ENCODE peak calls at places on chromosome X, in nine cellular contexts. X is cardiac fibroblast, K is IMR-90, M is AG09319, J is mucosa of descending colon, C is natural killer cell, H is transverse colon, R is breast epithelium, U is colonic mucosa. O is an unnamed sample.
A peak's percentile ranks its signal among the peaks of the same experiment; 100 is the strongest.

GRCh38 chrX:11197671-11198070 is 86.5 kb downstream of the HCCS start:
- DNase-seq in J (no peak), M (no peak), C (no peak), K (no peak), R (no peak), U (no peak), H (no peak), X (no peak), O (no peak)

GRCh38 chrX:19072372-19072771 is 49.9 kb downstream of the ADGRG2 start:
- DNase-seq in U (no peak), R (no peak), X (no peak), C (no peak), K (no peak), H (no peak), J (no peak), M (no peak), O (no peak)

GRCh38 chrX:30806187-30806728 is 82.8 kb downstream of the TAB3 start:
- DNase-seq in C (no peak), H (no peak), R (no peak), J (no peak), X (no peak), K (no peak), M (no peak), U (no peak), O (no peak)

GRCh38 chrX:15143050-15143824 is 126.6 kb downstream of the ASB9 start:
- DNase-seq in X (peak; percentile 48), M (no peak), R (peak; percentile 28), J (no peak), K (peak; percentile 45), C (no peak), H (peak; percentile 66), U (peak; percentile 71), O (peak; percentile 35)

GRCh38 chrX:138127314-138127713 is 561.4 kb downstream of the ZIC3 start:
- DNase-seq in X (no peak), U (no peak), J (no peak), C (no peak), K (no peak), H (no peak), R (no peak), M (no peak), O (no peak)

GRCh38 chrX:2261838-2262678 is 238.7 kb downstream of the DHRSX start:
- DNase-seq in X (no peak), J (no peak), R (no peak), U (no peak), M (no peak), K (peak; percentile 8), C (no peak), H (no peak), O (no peak)

GRCh38 chrX:21944136-21944615 is 3.7 kb downstream of the SMS start:
- DNase-seq in R (no peak), C (no peak), K (no peak), M (no peak), J (no peak), U (no peak), H (no peak), X (peak; percentile 43), O (no peak)

GRCh38 chrX:72371405-72371804 is 65.7 kb upstream of the CITED1 start:
- DNase-seq in K (no peak), H (no peak), J (no peak), M (no peak), U (no peak), R (no peak), X (no peak), C (no peak), O (no peak)

GRCh38 chrX:102950908-102951866 is 14.1 kb downstream of the RAB40AL start:
- DNase-seq in R (no peak), H (peak; percentile 44), X (peak; percentile 49), M (no peak), U (peak; percentile 63), J (no peak), K (peak; percentile 27), C (peak; percentile 27), O (peak; percentile 62)

GRCh38 chrX:96957718-96958117 is 74.0 kb downstream of the RPA4 start:
- DNase-seq in R (no peak), U (no peak), K (no peak), J (no peak), C (no peak), X (no peak), H (no peak), M (no peak), O (no peak)

GRCh38 chrX:50799531-50799961 is 14.4 kb downstream of the SHROOM4 start:
- DNase-seq in U (no peak), C (no peak), J (no peak), M (no peak), X (peak; percentile 52), K (peak; percentile 56), R (no peak), H (peak; percentile 20), O (no peak)

GRCh38 chrX:112941209-112941788 is 100.7 kb upstream of the AMOT start:
- DNase-seq in U (no peak), J (no peak), H (peak; percentile 8), C (no peak), R (no peak), X (no peak), M (no peak), K (peak; percentile 1), O (no peak)

GRCh38 chrX:129622757-129623301 is 31.9 kb downstream of the APLN start:
- DNase-seq in K (peak; percentile 57), H (no peak), M (no peak), R (peak; percentile 90), U (no peak), X (peak; percentile 92), C (no peak), J (no peak), O (no peak)

GRCh38 chrX:30141966-30142365 is 73.4 kb upstream of the MAGEB2 start:
- DNase-seq in J (no peak), M (peak; percentile 1), C (no peak), X (peak; percentile 54), K (peak; percentile 59), H (no peak), U (no peak), R (no peak), O (no peak)

GRCh38 chrX:45743081-45743533 is 542.4 kb upstream of the DIPK2B start:
- DNase-seq in X (no peak), M (no peak), K (peak; percentile 75), H (no peak), U (no peak), J (no peak), R (no peak), C (no peak), O (no peak)

GRCh38 chrX:34778961-34779360 is 121.9 kb upstream of the TMEM47 start:
- DNase-seq in C (no peak), R (no peak), H (no peak), X (peak; percentile 1), M (peak; percentile 12), U (no peak), K (peak; percentile 86), J (no peak), O (no peak)

GRCh38 chrX:149877636-149878035 is 3.3 kb upstream of the MAGEA8 start:
- DNase-seq in X (no peak), R (no peak), J (no peak), K (no peak), M (no peak), U (no peak), C (no peak), H (no peak), O (no peak)
- TF ChIP-seq CTCF in X (no peak), R (no peak), J (no peak), K (no peak), M (no peak), U (no peak), C (no peak), H (no peak), O (no peak)

GRCh38 chrX:7946960-7947359 is 19.7 kb upstream of the PNPLA4 start:
- DNase-seq in J (no peak), R (no peak), X (no peak), C (no peak), K (no peak), U (no peak), H (no peak), M (no peak), O (no peak)

GRCh38 chrX:7948483-7948882 is 21.3 kb upstream of the PNPLA4 start:
- DNase-seq in C (no peak), U (no peak), J (no peak), M (no peak), R (no peak), K (no peak), X (no peak), H (no peak), O (no peak)

GRCh38 chrX:7950865-7951264 is 23.7 kb upstream of the PNPLA4 start:
- DNase-seq in J (no peak), H (no peak), R (no peak), C (no peak), M (no peak), U (no peak), X (no peak), K (no peak), O (no peak)
- TF ChIP-seq CTCF in J (no peak), H (no peak), R (no peak), C (no peak), M (no peak), U (no peak), X (no peak), K (no peak), O (no peak)

GRCh38 chrX:131746491-131746968 is 202.7 kb downstream of the OR13H1 start:
- DNase-seq in H (peak; percentile 89), R (peak; percentile 85), M (peak; percentile 71), K (peak; percentile 86), U (peak; percentile 91), J (peak; percentile 83), X (no peak), C (no peak), O (no peak)
- TF ChIP-seq CTCF in H (no peak), R (peak; percentile 24), M (peak; percentile 29), K (peak; percentile 64), U (no peak), J (no peak), X (no peak), C (no peak), O (no peak)

GRCh38 chrX:116749943-116750342 is 287.2 kb upstream of the CT83 start:
- DNase-seq in H (no peak), K (no peak), R (no peak), X (no peak), M (no peak), C (no peak), U (no peak), J (no peak), O (no peak)
- TF ChIP-seq CTCF in H (no peak), K (no peak), R (no peak), X (no peak), M (no peak), C (no peak), U (no peak), J (no peak), O (no peak)

DNA sequence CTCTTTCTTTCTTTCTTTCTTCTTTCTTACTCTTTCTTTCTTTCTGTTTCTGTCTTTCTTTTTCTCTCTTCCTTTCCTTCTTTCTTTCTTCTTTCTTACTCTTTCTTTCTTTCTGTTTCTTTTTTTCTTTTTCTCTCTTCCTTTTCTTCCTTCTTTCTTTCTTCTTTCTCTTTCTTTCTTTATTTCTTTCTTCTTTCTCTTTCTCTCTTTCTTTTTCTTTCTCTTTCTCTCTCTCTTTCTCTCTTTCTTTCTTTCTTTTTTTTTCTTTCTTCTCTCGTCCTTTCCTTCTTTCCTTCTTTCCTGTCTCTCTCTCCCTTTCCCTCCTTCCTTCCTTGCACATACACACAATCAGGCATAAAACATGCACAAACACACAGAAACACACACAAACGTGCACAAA is 79.3 kb upstream of the SHOX start:
- DNase-seq in M (no peak), X (no peak), C (no peak), J (no peak), H (no peak), K (no peak), R (no peak), U (no peak), O (no peak)
- TF ChIP-seq CTCF in M (no peak), X (no peak), C (no peak), J (no peak), H (no peak), K (no peak), R (no peak), U (no peak), O (no peak)